ENCODE peak calls at places on chromosomes 4 and X, in four cellular contexts. Z is CD8-positive, alpha-beta memory T cell; G is BE2C; A is mammary epithelial cell. F is an unnamed sample. For H3K4me1 and H3K36me3, the result is how much of the 10 kb centered on the place peaks cover.

GRCh38 chrX:106952988-106953387 is 32.8 kb downstream of the CLDN2 start:
- DNase-seq in Z (no peak), G (no peak), A (no peak), F (no peak)

GRCh38 chr4:15479089-15479912 is 9.6 kb downstream of the CC2D2A start:
- DNase-seq in Z (no peak), G (peak), A (peak), F (peak)

GRCh38 chr4:2280531-2281300 is 18.8 kb upstream of the MXD4 start:
- DNase-seq in Z (no peak), G (no peak), A (no peak), F (no peak)

GRCh38 chr4:173489514-173489913 is 40.5 kb downstream of the HAND2 start:
- DNase-seq in Z (no peak), G (no peak), A (no peak), F (no peak)

GRCh38 chrX:122770581-122770980 is 413.5 kb upstream of the GRIA3 start:
- DNase-seq in Z (no peak), G (no peak), A (no peak), F (no peak)

GRCh38 chr4:161629694-161630441 is 533.9 kb downstream of the FSTL5 start:
- DNase-seq in Z (no peak), G (no peak), A (peak), F (no peak)

GRCh38 chr4:15163284-15163645 is 161.0 kb downstream of the CPEB2 start:
- DNase-seq in Z (no peak), G (no peak), A (no peak), F (no peak)

GRCh38 chr4:85968945-85969830 is 390.7 kb downstream of the MAPK10 start:
- DNase-seq in Z (no peak), G (no peak), A (peak), F (no peak)

GRCh38 chrX:148337873-148338272 is 162.5 kb upstream of the AFF2 start:
- DNase-seq in Z (no peak), G (no peak), A (no peak), F (no peak)

GRCh38 chr4:61446957-61447356 is 246.8 kb downstream of the ADGRL3 start:
- DNase-seq in Z (no peak), G (no peak), A (no peak), F (no peak)
- H3K4me1 ChIP-seq in Z (under half), G (under half), A (under half), F (under half)

DNA sequence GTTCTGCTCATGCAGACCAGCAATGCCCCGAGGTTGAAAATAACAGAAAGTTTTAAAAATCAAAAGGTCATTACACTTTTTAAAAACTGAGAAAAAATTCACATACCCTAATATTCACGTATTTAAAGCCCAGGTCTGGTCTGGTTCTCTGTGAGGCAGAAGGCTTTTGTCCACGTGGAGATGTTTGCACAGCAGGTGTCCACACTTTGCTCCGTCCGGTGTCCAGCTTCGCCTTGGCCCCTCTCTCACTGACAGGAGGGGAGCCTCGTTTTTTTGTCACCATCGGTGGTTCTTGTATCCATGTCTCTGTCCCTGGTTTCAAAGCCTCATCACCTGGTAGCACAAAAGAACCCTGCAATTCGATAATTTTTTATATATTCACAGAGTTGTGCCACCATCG is 434.6 kb upstream of the FRG1 start:
- DNase-seq in Z (no peak), G (no peak), A (no peak), F (no peak)
- H3K36me3 ChIP-seq in Z (under half), G (under half), A (under half), F (under half)

GRCh38 chr4:44725166-44725565 is 1.2 kb downstream of the GNPDA2 start:
- DNase-seq in Z (no peak), G (no peak), A (peak), F (no peak)

GRCh38 chr4:44725861-44726820 is at the start of gene GNPDA2:
- DNase-seq in Z (peak), G (peak), A (peak), F (peak)

GRCh38 chr4:44722001-44722400 is 4.4 kb downstream of the GNPDA2 start:
- DNase-seq in Z (no peak), G (no peak), A (peak), F (no peak)

GRCh38 chr4:44727471-44727870 is 1.1 kb upstream of the GNPDA2 start:
- DNase-seq in Z (no peak), G (no peak), A (no peak), F (no peak)
- H3K4me3 ChIP-seq in Z (no peak), G (no peak), A (peak), F (no peak)

DNA sequence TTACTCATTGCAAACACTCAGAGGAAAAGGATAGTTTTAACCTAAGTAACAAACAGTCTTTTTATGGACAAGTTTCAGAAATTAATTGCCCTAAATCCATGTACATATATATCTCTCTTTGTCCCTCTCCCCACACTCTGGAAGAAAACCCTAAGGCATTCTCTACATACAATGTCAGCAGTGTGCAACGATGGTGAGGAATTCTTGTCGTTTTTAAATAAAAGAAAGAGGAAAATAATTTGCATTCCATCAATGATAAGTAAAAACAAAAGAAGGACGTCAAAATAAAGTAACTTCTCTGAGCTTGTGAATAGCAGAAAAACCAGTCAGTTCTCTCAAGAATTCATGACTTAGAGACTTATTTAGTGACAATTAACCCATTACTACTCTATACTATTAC is 550.5 kb upstream of the DIPK2B start:
- DNase-seq in Z (no peak), G (no peak), A (no peak), F (no peak)
- H3K4me1 ChIP-seq in Z (under half), G (under half), A (half or more), F (under half)

F was measured in tibial artery.